ENCODE peak calls at places on chromosomes 2 and 18, in five cellular contexts. L is pancreas, K is glutamatergic neuron, P is OCI-LY7, Z is astrocyte of the spinal cord. T is an unnamed sample.

GRCh38 chr2:48605482-48606175 is 12.0 kb upstream of the GTF2A1L start:
- DNase-seq in Z (no peak), L (no peak), P (no peak), K (no peak), T (no peak)

GRCh38 chr2:217568289-217568985 is 434.4 kb downstream of the TNS1 start:
- DNase-seq in Z (peak; percentile 33), K (no peak), P (no peak), L (no peak), T (no peak)

GRCh38 chr2:230925443-230925878 is 419 bp upstream of the GPR55 start:
- DNase-seq in L (no peak), P (no peak), K (no peak), Z (no peak), T (peak; percentile 51)

GRCh38 chr2:34570266-34570872 is 971.3 kb upstream of the FAM98A start:
- DNase-seq in Z (no peak), K (no peak), P (peak; percentile 5), L (no peak), T (peak; percentile 9)

GRCh38 chr18:5678779-5679406 is 135.1 kb upstream of the EPB41L3 start:
- DNase-seq in P (no peak), Z (no peak), L (no peak), K (no peak), T (no peak)

GRCh38 chr2:120632796-120633646 is 102.6 kb upstream of the GLI2 start:
- DNase-seq in K (no peak), P (no peak), L (no peak), Z (no peak), T (no peak)

GRCh38 chr2:147468963-147469362 is 375.9 kb upstream of the ACVR2A start:
- DNase-seq in Z (no peak), K (no peak), P (no peak), L (no peak), T (no peak)

GRCh38 chr2:154740360-154740759 is 41.9 kb downstream of the KCNJ3 start:
- DNase-seq in Z (no peak), P (no peak), K (no peak), L (no peak), T (no peak)

GRCh38 chr18:44803019-44803650 is 122.4 kb downstream of the SETBP1 start:
- DNase-seq in K (no peak), P (no peak), L (no peak), Z (peak; percentile 80), T (no peak)

GRCh38 chr2:54673501-54673998 is 49.9 kb upstream of the EML6 start:
- DNase-seq in Z (no peak), K (no peak), P (no peak), L (peak; percentile 78), T (peak; percentile 39)

GRCh38 chr2:124050833-124051497 is 25.9 kb downstream of the CNTNAP5 start:
- DNase-seq in P (no peak), Z (no peak), L (no peak), K (no peak), T (no peak)

GRCh38 chr2:101517753-101518152 is 42.8 kb upstream of the RFX8 start:
- DNase-seq in P (no peak), K (no peak), Z (peak; percentile 84), L (no peak), T (no peak)

GRCh38 chr2:46308081-46308480 is 10.9 kb downstream of the EPAS1 start:
- DNase-seq in P (no peak), L (no peak), Z (no peak), K (no peak), T (no peak)

GRCh38 chr18:12659904-12660605 is 2.1 kb upstream of the SPIRE1 start:
- DNase-seq in L (no peak), K (peak; percentile 46), Z (peak; percentile 74), P (peak; percentile 47), T (peak; percentile 68)

GRCh38 chr18:34707670-34708069 is 2.4 kb upstream of the DTNA start:
- DNase-seq in K (no peak), Z (peak; percentile 93), L (no peak), P (no peak), T (no peak)

GRCh38 chr18:48928787-48929186 is 22.0 kb downstream of the SMAD7 start:
- DNase-seq in L (peak; percentile 71), P (peak; percentile 84), K (peak; percentile 59), Z (peak; percentile 59), T (peak; percentile 62)

GRCh38 chr2:233034-233433 is 30.8 kb downstream of the SH3YL1 start:
- DNase-seq in K (no peak), L (no peak), Z (no peak), P (no peak), T (no peak)

GRCh38 chr2:1186405-1186804 is 226.9 kb upstream of the TPO start:
- DNase-seq in P (no peak), K (no peak), L (no peak), Z (no peak), T (no peak)

GRCh38 chr2:16400127-16400623 is 265.5 kb downstream of the CYRIA start:
- DNase-seq in P (no peak), Z (no peak), K (no peak), L (no peak), T (no peak)

GRCh38 chr2:159088906-159089305 is 120.5 kb downstream of the TANC1 start:
- DNase-seq in K (no peak), P (no peak), Z (no peak), L (no peak), T (no peak)

GRCh38 chr2:164642946-164643555 is 21.8 kb upstream of the GRB14 start:
- DNase-seq in L (no peak), Z (no peak), P (no peak), K (no peak), T (no peak)

GRCh38 chr18:71442830-71443229 is 1101.3 kb downstream of the CBLN2 start:
- DNase-seq in K (no peak), L (no peak), Z (peak; percentile 86), P (no peak), T (no peak)

GRCh38 chr2:30235008-30235655 is 3.8 kb downstream of the LBH start:
- DNase-seq in L (no peak), K (no peak), Z (no peak), P (no peak), T (no peak)

GRCh38 chr2:32591669-32592463 is 36.0 kb upstream of the TTC27 start:
- DNase-seq in P (peak; percentile 40), L (no peak), Z (peak; percentile 27), K (no peak), T (no peak)

GRCh38 chr2:11417946-11418585 is 47.9 kb downstream of the E2F6 start:
- DNase-seq in P (peak; percentile 34), L (no peak), Z (no peak), K (no peak), T (no peak)

GRCh38 chr18:13983506-13983905 is 68.2 kb upstream of the MC2R start:
- DNase-seq in L (no peak), Z (no peak), P (no peak), K (no peak), T (no peak)

GRCh38 chr18:74539289-74539688 is 5.0 kb downstream of the CNDP1 start:
- DNase-seq in K (no peak), P (no peak), L (no peak), Z (no peak), T (no peak)

GRCh38 chr2:147913701-147914480 is 69.1 kb downstream of the ACVR2A start:
- DNase-seq in P (no peak), Z (peak; percentile 28), K (no peak), L (no peak), T (no peak)

GRCh38 chr2:108390340-108390739 is 12.6 kb downstream of the SULT1C4 start:
- DNase-seq in K (no peak), P (no peak), L (no peak), Z (no peak), T (no peak)
- TF ChIP-seq CTCF in K (no peak), P (no peak), L (no peak), Z (no peak), T (no peak)

DNA sequence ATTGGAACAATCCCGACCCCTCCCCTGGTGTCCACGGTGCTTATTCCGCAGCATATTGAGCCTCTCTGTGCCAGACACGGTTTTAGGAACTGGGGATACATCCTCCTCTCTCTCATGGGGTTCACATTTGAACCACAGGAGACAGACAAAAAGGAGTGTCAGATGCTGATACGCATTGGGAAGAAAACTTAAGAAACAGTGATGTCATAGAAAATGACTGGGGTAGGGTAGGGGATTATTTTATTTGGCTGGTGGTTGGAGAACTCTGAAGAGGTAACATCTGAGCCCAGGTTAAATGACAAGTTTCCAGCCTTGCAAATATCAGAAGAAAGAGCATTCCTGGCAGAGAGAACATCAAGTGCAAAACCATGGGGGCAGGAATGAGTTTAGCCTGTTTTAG is 344.5 kb downstream of the DPP10 start:
- DNase-seq in Z (no peak), L (no peak), K (no peak), P (no peak), T (no peak)
- TF ChIP-seq CTCF in Z (no peak), L (no peak), K (no peak), P (no peak), T (no peak)

GRCh38 chr18:1619507-1619906 is 714.8 kb downstream of the ADCYAP1 start:
- DNase-seq in K (no peak), P (no peak), Z (no peak), L (no peak), T (no peak)

GRCh38 chr18:1627494-1627893 is 722.8 kb downstream of the ADCYAP1 start:
- DNase-seq in K (no peak), L (no peak), Z (no peak), P (no peak), T (no peak)

DNA sequence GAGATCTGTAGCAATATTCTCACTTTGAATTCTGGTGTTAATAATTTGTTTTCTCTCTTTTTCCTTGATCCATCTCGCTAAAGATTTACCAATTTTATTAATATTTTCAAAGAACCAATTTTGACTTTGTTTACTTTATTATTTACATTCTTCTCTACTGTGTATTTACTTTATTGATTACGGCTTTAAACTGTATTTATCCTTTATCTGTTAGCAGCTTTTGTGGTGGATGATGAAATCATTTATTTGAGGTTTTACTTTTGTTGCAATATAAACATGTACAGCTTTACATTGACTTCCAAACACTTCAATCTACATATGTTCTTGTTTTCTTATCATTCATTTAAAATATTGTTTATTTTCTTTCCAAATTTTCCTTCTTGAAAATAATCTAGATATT is 719.9 kb downstream of the ADCYAP1 start:
- DNase-seq in Z (no peak), L (no peak), P (no peak), K (no peak), T (no peak)
- TF ChIP-seq CTCF in Z (no peak), L (no peak), P (no peak), K (no peak), T (no peak)

GRCh38 chr2:127560929-127561275 is 25.4 kb downstream of the MYO7B start:
- DNase-seq in K (no peak), Z (peak; percentile 10), L (no peak), P (no peak), T (no peak)

GRCh38 chr2:127560201-127560928 is 24.9 kb downstream of the MYO7B start:
- DNase-seq in L (no peak), P (no peak), Z (no peak), K (no peak), T (no peak)

GRCh38 chr2:127559454-127559853 is 24.0 kb downstream of the MYO7B start:
- DNase-seq in Z (no peak), L (no peak), K (no peak), P (no peak), T (no peak)

GRCh38 chr2:127561371-127561770 is 25.9 kb downstream of the MYO7B start:
- DNase-seq in K (no peak), P (no peak), Z (no peak), L (no peak), T (no peak)

GRCh38 chr2:127558911-127559310 is 23.4 kb downstream of the MYO7B start:
- DNase-seq in L (no peak), P (no peak), Z (no peak), K (no peak), T (no peak)
- TF ChIP-seq CTCF in L (no peak), P (no peak), Z (no peak), K (no peak), T (no peak)

T was measured in GM20000.